ENCODE peak calls at places on chromosome 17, in ten cellular contexts. G is progenitor cell of endocrine pancreas; P is A172; Q is adipocyte; U is amygdala; D is AG10803; O is SHP77; H is neural progenitor cell; X is stimulated activated CD8-positive, alpha-beta memory T cell treated with anti-CD3 and anti-CD28 coated beads, Interleukin-15, amount 100 ng/mL, for 24 hours; S is HS-5. B is an unnamed sample.
A peak's percentile ranks its signal among the peaks of the same experiment; 100 is the strongest.

GRCh38 chr17:12548558-12548957 is 117.1 kb upstream of the MYOCD start:
- DNase-seq in H (no peak), P (no peak), O (no peak), S (no peak), D (no peak), U (no peak), Q (no peak), G (no peak), X (no peak), B (no peak)

GRCh38 chr17:71760062-71760720 is 360.6 kb upstream of the SOX9 start:
- DNase-seq in O (no peak), H (no peak), S (peak; percentile 41), Q (no peak), G (no peak), X (no peak), D (peak; percentile 33), P (peak; percentile 58), U (no peak), B (no peak)

GRCh38 chr17:8875957-8876356 is 8.5 kb upstream of the PIK3R6 start:
- DNase-seq in G (no peak), S (peak; percentile 78), H (no peak), P (no peak), U (no peak), Q (peak; percentile 6), X (no peak), O (no peak), D (peak; percentile 63), B (no peak)

GRCh38 chr17:332023-332422 is 20.6 kb downstream of the RPH3AL start:
- DNase-seq in O (no peak), X (no peak), S (no peak), G (no peak), U (no peak), P (no peak), D (no peak), Q (no peak), H (no peak), B (no peak)

GRCh38 chr17:80345321-80345720 is 69.6 kb upstream of the ENDOV start:
- DNase-seq in P (no peak), G (no peak), S (no peak), H (no peak), D (no peak), U (no peak), O (no peak), Q (no peak), X (no peak), B (no peak)

GRCh38 chr17:55540414-55541091 is 29.3 kb upstream of the SMIM36 start:
- DNase-seq in X (no peak), O (no peak), D (peak; percentile 29), P (peak; percentile 74), H (no peak), U (no peak), Q (peak; percentile 15), S (no peak), G (no peak), B (peak; percentile 22)

GRCh38 chr17:37493249-37494027 is 3.7 kb downstream of the DUSP14 start:
- DNase-seq in H (no peak), S (peak; percentile 91), U (no peak), X (no peak), Q (peak; percentile 79), O (no peak), P (peak; percentile 90), G (no peak), D (peak; percentile 99), B (no peak)

GRCh38 chr17:36849871-36850348 is 87.4 kb upstream of the LHX1 start:
- DNase-seq in U (no peak), G (no peak), S (peak; percentile 40), H (peak; percentile 40), X (peak; percentile 3), Q (no peak), O (no peak), D (peak; percentile 52), P (peak; percentile 89), B (peak; percentile 44)

GRCh38 chr17:79095345-79096055 is 20.9 kb downstream of the ENGASE start:
- DNase-seq in G (no peak), S (no peak), P (peak; percentile 33), H (no peak), U (no peak), D (no peak), Q (no peak), X (no peak), O (no peak), B (no peak)

GRCh38 chr17:62692721-62693431 is 65.4 kb downstream of the MRC2 start:
- DNase-seq in D (peak; percentile 30), X (no peak), P (no peak), S (no peak), H (peak; percentile 63), U (no peak), G (no peak), Q (peak; percentile 44), O (peak; percentile 6), B (peak; percentile 29)

GRCh38 chr17:66777689-66778225 is 57.2 kb upstream of the CACNG5 start:
- DNase-seq in G (no peak), H (peak; percentile 37), U (no peak), S (no peak), X (no peak), P (no peak), O (no peak), Q (peak; percentile 28), D (peak; percentile 12), B (peak; percentile 92)

GRCh38 chr17:50986989-50987660 is 121.0 kb upstream of the TOB1 start:
- DNase-seq in P (no peak), U (no peak), D (peak; percentile 22), X (no peak), O (no peak), H (no peak), S (no peak), G (no peak), Q (peak; percentile 72), B (no peak)

GRCh38 chr17:624341-624860 is 90.2 kb downstream of the VPS53 start:
- DNase-seq in S (no peak), P (no peak), H (no peak), U (no peak), G (no peak), X (no peak), O (no peak), D (no peak), Q (no peak), B (no peak)

GRCh38 chr17:73030501-73030911 is 62.0 kb downstream of the SLC39A11 start:
- DNase-seq in Q (peak; percentile 30), P (no peak), U (no peak), D (peak; percentile 87), H (no peak), O (no peak), G (no peak), S (no peak), X (no peak), B (no peak)

B was measured in A673.